ENCODE peak calls at places on chromosomes 11 and 22, in five cellular contexts. One of them, this sample, is unnamed.

GRCh38 chr11:75851203-75851602 is 36.2 kb downstream of the UVRAG start:
- DNase-seq in HepG2: no peak
- DNase-seq in A549: no peak
- DNase-seq in GM12878: no peak
- DNase-seq in K562: no peak
- DNase-seq in this sample: no peak

GRCh38 chr11:7186190-7186589 is 65.5 kb upstream of the SYT9 start:
- DNase-seq in GM12878: no peak
- DNase-seq in A549: no peak
- DNase-seq in HepG2: no peak
- DNase-seq in K562: no peak
- DNase-seq in this sample: no peak

GRCh38 chr11:118610773-118611432 is 3.5 kb downstream of the PHLDB1 start:
- DNase-seq in HepG2: peak
- DNase-seq in K562: peak
- DNase-seq in GM12878: no peak
- DNase-seq in A549: peak
- DNase-seq in this sample: peak

GRCh38 chr11:47004595-47005033 is 68.1 kb downstream of the CSTPP1 start:
- DNase-seq in A549: no peak
- DNase-seq in K562: peak
- DNase-seq in HepG2: peak
- DNase-seq in GM12878: no peak
- DNase-seq in this sample: no peak

GRCh38 chr22:25896592-25896991 is 154.6 kb downstream of the MYO18B start:
- DNase-seq in A549: no peak
- DNase-seq in HepG2: no peak
- DNase-seq in K562: no peak
- DNase-seq in GM12878: no peak
- DNase-seq in this sample: no peak

GRCh38 chr11:32411937-32412615 is 23.3 kb downstream of the WT1 start:
- DNase-seq in HepG2: no peak
- DNase-seq in K562: no peak
- DNase-seq in A549: no peak
- DNase-seq in GM12878: no peak
- DNase-seq in this sample: no peak

GRCh38 chr11:35359321-35360058 is 59.9 kb downstream of the SLC1A2 start:
- DNase-seq in A549: no peak
- DNase-seq in GM12878: no peak
- DNase-seq in K562: no peak
- DNase-seq in HepG2: peak
- DNase-seq in this sample: no peak

GRCh38 chr22:35995772-35996171 is 32.9 kb downstream of the RBFOX2 start:
- DNase-seq in K562: peak
- DNase-seq in A549: no peak
- DNase-seq in HepG2: no peak
- DNase-seq in GM12878: no peak
- DNase-seq in this sample: no peak

GRCh38 chr11:46049325-46049860 is 71.9 kb downstream of the PHF21A start:
- DNase-seq in GM12878: no peak
- DNase-seq in K562: no peak
- DNase-seq in HepG2: no peak
- DNase-seq in A549: no peak
- DNase-seq in this sample: no peak

GRCh38 chr22:26522012-26522411 is 9.7 kb upstream of the TFIP11 start:
- DNase-seq in A549: no peak
- DNase-seq in GM12878: no peak
- DNase-seq in HepG2: no peak
- DNase-seq in K562: no peak
- DNase-seq in this sample: no peak

GRCh38 chr11:34451053-34451452 is 12.3 kb downstream of the CAT start:
- DNase-seq in A549: no peak
- DNase-seq in K562: no peak
- DNase-seq in GM12878: no peak
- DNase-seq in HepG2: no peak
- DNase-seq in this sample: no peak

GRCh38 chr11:78714539-78714938 is 139.9 kb upstream of the NARS2 start:
- DNase-seq in HepG2: no peak
- DNase-seq in K562: no peak
- DNase-seq in GM12878: no peak
- DNase-seq in A549: no peak
- DNase-seq in this sample: no peak

GRCh38 chr22:17157714-17158113 is 1.4 kb downstream of the HDHD5 start:
- DNase-seq in A549: no peak
- DNase-seq in K562: no peak
- DNase-seq in GM12878: no peak
- DNase-seq in HepG2: no peak
- DNase-seq in this sample: no peak

GRCh38 chr22:21876486-21877176 is 9.2 kb upstream of the MAPK1 start:
- DNase-seq in K562: peak
- DNase-seq in A549: no peak
- DNase-seq in GM12878: no peak
- DNase-seq in HepG2: no peak
- DNase-seq in this sample: no peak

GRCh38 chr11:44530413-44531115 is 34.9 kb upstream of the CD82 start:
- DNase-seq in HepG2: no peak
- DNase-seq in K562: peak
- DNase-seq in GM12878: no peak
- DNase-seq in A549: no peak
- DNase-seq in this sample: no peak

GRCh38 chr11:128291835-128292234 is 295.5 kb downstream of the ETS1 start:
- DNase-seq in GM12878: no peak
- DNase-seq in HepG2: no peak
- DNase-seq in A549: no peak
- DNase-seq in K562: no peak
- DNase-seq in this sample: no peak

GRCh38 chr22:49959782-49960158 is 802 bp upstream of the PIM3 start:
- DNase-seq in K562: no peak
- DNase-seq in GM12878: no peak
- DNase-seq in HepG2: peak
- DNase-seq in A549: no peak
- DNase-seq in this sample: no peak

GRCh38 chr22:43923191-43923590 is 414 bp upstream of the PNPLA3 start:
- DNase-seq in HepG2: no peak
- DNase-seq in K562: no peak
- DNase-seq in GM12878: no peak
- DNase-seq in A549: no peak
- DNase-seq in this sample: peak

GRCh38 chr11:46916669-46917108 is 1.7 kb downstream of the LRP4 start:
- DNase-seq in K562: peak
- DNase-seq in GM12878: no peak
- DNase-seq in A549: peak
- DNase-seq in HepG2: peak
- DNase-seq in this sample: no peak

GRCh38 chr11:121451178-121451981 is 734 bp upstream of the SORL1 start:
- DNase-seq in A549: no peak
- DNase-seq in GM12878: no peak
- DNase-seq in K562: no peak
- DNase-seq in HepG2: peak
- DNase-seq in this sample: no peak
- TF ChIP-seq POLR2A in A549: no peak
- TF ChIP-seq POLR2A in GM12878: no peak
- TF ChIP-seq POLR2A in K562: no peak
- TF ChIP-seq POLR2A in HepG2: no peak
- TF ChIP-seq POLR2A in this sample: no peak

DNA sequence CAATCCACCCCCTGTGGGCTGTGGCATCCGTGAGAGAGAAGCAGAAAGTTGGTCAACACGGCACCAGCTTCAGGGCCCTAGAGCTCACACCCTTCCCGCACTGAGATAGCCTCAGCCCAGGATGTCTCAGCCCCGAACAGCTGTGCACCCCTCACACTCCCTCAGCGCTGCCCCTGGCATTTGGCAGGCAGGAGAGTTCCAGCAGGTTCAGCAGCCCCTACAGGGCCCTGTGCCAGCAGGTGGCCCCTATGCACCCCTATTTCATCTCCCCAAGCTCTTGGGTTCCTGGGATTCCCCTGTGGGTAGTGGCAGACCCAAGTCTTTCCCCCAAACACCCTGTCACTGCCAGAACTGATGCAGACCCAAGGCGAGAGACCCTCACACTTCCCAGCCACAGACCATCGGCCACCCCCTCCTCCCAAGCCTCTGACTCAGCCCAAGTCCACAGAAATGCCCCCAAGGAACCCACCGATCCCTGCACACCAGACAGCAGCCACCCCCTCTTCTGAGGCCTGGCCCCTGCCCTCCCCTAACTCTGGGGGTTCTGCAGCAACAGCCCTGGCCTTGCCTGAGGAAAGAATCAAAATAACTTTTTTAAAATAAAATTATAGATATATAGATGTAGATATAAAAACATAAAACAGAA is 183.6 kb downstream of the IGLL1 start:
- DNase-seq in HepG2: no peak
- DNase-seq in A549: no peak
- DNase-seq in K562: no peak
- DNase-seq in GM12878: no peak
- DNase-seq in this sample: no peak
- TF ChIP-seq MAX in HepG2: no peak
- TF ChIP-seq MAX in A549: no peak
- TF ChIP-seq MAX in K562: no peak
- TF ChIP-seq MAX in GM12878: no peak
- TF ChIP-seq MAX in this sample: no peak

GRCh38 chr11:19614370-19614936 is 98.2 kb upstream of the NAV2 start:
- DNase-seq in K562: no peak
- DNase-seq in GM12878: no peak
- DNase-seq in HepG2: no peak
- DNase-seq in A549: no peak
- DNase-seq in this sample: no peak

GRCh38 chr11:19617830-19618523 is 94.7 kb upstream of the NAV2 start:
- DNase-seq in A549: no peak
- DNase-seq in HepG2: no peak
- DNase-seq in K562: no peak
- DNase-seq in GM12878: no peak
- DNase-seq in this sample: no peak

GRCh38 chr11:19615503-19615902 is 97.1 kb upstream of the NAV2 start:
- DNase-seq in K562: no peak
- DNase-seq in HepG2: no peak
- DNase-seq in GM12878: no peak
- DNase-seq in A549: no peak
- DNase-seq in this sample: no peak
- TF ChIP-seq HDAC2 in K562: no peak
- TF ChIP-seq HDAC2 in HepG2: no peak
- TF ChIP-seq HDAC2 in GM12878: no peak
- TF ChIP-seq HDAC2 in A549: no peak
- TF ChIP-seq HDAC2 in this sample: no peak

DNA sequence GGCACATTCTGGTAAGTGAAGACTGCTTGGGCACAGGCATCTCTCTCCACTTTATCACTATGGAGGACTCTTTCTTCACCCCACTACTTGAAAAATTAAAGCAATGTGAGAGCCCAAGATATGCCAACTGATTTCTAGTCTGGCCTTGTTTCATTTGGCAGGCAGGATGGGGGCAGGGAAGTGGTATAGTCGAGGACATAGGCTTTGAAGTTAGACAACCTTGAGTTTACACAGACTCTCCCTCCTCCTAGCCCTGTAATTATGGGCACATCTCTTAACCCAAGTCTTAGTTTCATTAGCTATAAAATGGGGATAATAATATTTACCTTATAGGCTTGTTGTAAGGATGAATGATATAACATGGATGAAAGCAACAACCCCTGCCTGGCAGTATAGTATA is 15.3 kb downstream of the ADM start:
- DNase-seq in HepG2: no peak
- DNase-seq in A549: no peak
- DNase-seq in K562: no peak
- DNase-seq in GM12878: no peak
- DNase-seq in this sample: no peak
- TF ChIP-seq POLR2A in HepG2: no peak
- TF ChIP-seq POLR2A in A549: no peak
- TF ChIP-seq POLR2A in K562: no peak
- TF ChIP-seq POLR2A in GM12878: no peak
- TF ChIP-seq POLR2A in this sample: no peak

GRCh38 chr11:85599083-85599482 is 28.1 kb downstream of the DLG2 start:
- DNase-seq in HepG2: no peak
- DNase-seq in A549: no peak
- DNase-seq in K562: no peak
- DNase-seq in GM12878: no peak
- DNase-seq in this sample: no peak

GRCh38 chr11:85590848-85591483 is 36.2 kb downstream of the DLG2 start:
- DNase-seq in HepG2: peak
- DNase-seq in A549: peak
- DNase-seq in K562: no peak
- DNase-seq in GM12878: no peak
- DNase-seq in this sample: no peak

GRCh38 chr11:85596886-85597285 is 30.3 kb downstream of the DLG2 start:
- DNase-seq in A549: no peak
- DNase-seq in HepG2: no peak
- DNase-seq in K562: no peak
- DNase-seq in GM12878: no peak
- DNase-seq in this sample: no peak

GRCh38 chr11:85595285-85595884 is 31.8 kb downstream of the DLG2 start:
- DNase-seq in A549: peak
- DNase-seq in HepG2: peak
- DNase-seq in K562: peak
- DNase-seq in GM12878: peak
- DNase-seq in this sample: no peak
- TF ChIP-seq MAX in A549: no peak
- TF ChIP-seq MAX in HepG2: no peak
- TF ChIP-seq MAX in K562: no peak
- TF ChIP-seq MAX in GM12878: no peak
- TF ChIP-seq MAX in this sample: no peak

GRCh38 chr22:31136155-31136554 is 4.2 kb downstream of the PLA2G3 start:
- DNase-seq in A549: no peak
- DNase-seq in HepG2: no peak
- DNase-seq in K562: no peak
- DNase-seq in GM12878: no peak
- DNase-seq in this sample: no peak

GRCh38 chr22:31133911-31134310 is 6.4 kb downstream of the PLA2G3 start:
- DNase-seq in HepG2: no peak
- DNase-seq in A549: no peak
- DNase-seq in K562: no peak
- DNase-seq in GM12878: no peak
- DNase-seq in this sample: no peak

GRCh38 chr22:31136711-31137110 is 3.6 kb downstream of the PLA2G3 start:
- DNase-seq in A549: no peak
- DNase-seq in HepG2: no peak
- DNase-seq in GM12878: no peak
- DNase-seq in K562: no peak
- DNase-seq in this sample: no peak

GRCh38 chr22:31135706-31136105 is 4.6 kb downstream of the PLA2G3 start:
- DNase-seq in A549: no peak
- DNase-seq in GM12878: no peak
- DNase-seq in K562: no peak
- DNase-seq in HepG2: no peak
- DNase-seq in this sample: no peak

GRCh38 chr22:31134688-31135087 is 5.6 kb downstream of the PLA2G3 start:
- DNase-seq in K562: no peak
- DNase-seq in GM12878: no peak
- DNase-seq in A549: no peak
- DNase-seq in HepG2: no peak
- DNase-seq in this sample: no peak
- TF ChIP-seq HDAC2 in K562: no peak
- TF ChIP-seq HDAC2 in GM12878: no peak
- TF ChIP-seq HDAC2 in A549: no peak
- TF ChIP-seq HDAC2 in HepG2: no peak
- TF ChIP-seq HDAC2 in this sample: no peak

GRCh38 chr11:114098927-114099326 is 39.4 kb downstream of the ZBTB16 start:
- DNase-seq in GM12878: no peak
- DNase-seq in A549: no peak
- DNase-seq in K562: no peak
- DNase-seq in HepG2: peak
- DNase-seq in this sample: no peak
- TF ChIP-seq POLR2A in GM12878: no peak
- TF ChIP-seq POLR2A in A549: no peak
- TF ChIP-seq POLR2A in K562: no peak
- TF ChIP-seq POLR2A in HepG2: no peak
- TF ChIP-seq POLR2A in this sample: no peak